ENCODE peak calls at places on chromosomes 3 and 15, in four cellular contexts. One of them, this sample, is unnamed. For H3K4me1, the result is how much of the 10 kb centered on the place peaks cover.

GRCh38 chr3:129439817-129440647 is at the start of the genes IFT122 and MBD4:
- DNase-seq in neural progenitor cell: peak
- DNase-seq in CD8-positive, alpha-beta memory T cell: peak
- DNase-seq in mesendoderm: peak
- DNase-seq in this sample: peak

GRCh38 chr3:37310666-37311050 is 136.3 kb upstream of the LRRFIP2 start:
- DNase-seq in CD8-positive, alpha-beta memory T cell: no peak
- DNase-seq in mesendoderm: no peak
- DNase-seq in neural progenitor cell: no peak
- DNase-seq in this sample: no peak

GRCh38 chr3:64575211-64575844 is 112.5 kb downstream of the ADAMTS9 start:
- DNase-seq in CD8-positive, alpha-beta memory T cell: no peak
- DNase-seq in mesendoderm: peak
- DNase-seq in neural progenitor cell: peak
- DNase-seq in this sample: peak

GRCh38 chr3:15989419-15989818 is 185.1 kb upstream of the GALNT15 start:
- DNase-seq in neural progenitor cell: no peak
- DNase-seq in CD8-positive, alpha-beta memory T cell: no peak
- DNase-seq in mesendoderm: no peak
- DNase-seq in this sample: peak

GRCh38 chr3:58835075-58835474 is 168.5 kb upstream of the FAM3D start:
- DNase-seq in mesendoderm: no peak
- DNase-seq in neural progenitor cell: no peak
- DNase-seq in CD8-positive, alpha-beta memory T cell: no peak
- DNase-seq in this sample: no peak

GRCh38 chr3:181025204-181025603 is 35.7 kb upstream of the DNAJC19 start:
- DNase-seq in mesendoderm: no peak
- DNase-seq in neural progenitor cell: no peak
- DNase-seq in CD8-positive, alpha-beta memory T cell: no peak
- DNase-seq in this sample: no peak

GRCh38 chr3:86949850-86950249 is 41.1 kb downstream of the VGLL3 start:
- DNase-seq in CD8-positive, alpha-beta memory T cell: no peak
- DNase-seq in mesendoderm: no peak
- DNase-seq in neural progenitor cell: no peak
- DNase-seq in this sample: no peak

GRCh38 chr3:143307613-143308183 is 188.1 kb downstream of the CHST2 start:
- DNase-seq in mesendoderm: peak
- DNase-seq in CD8-positive, alpha-beta memory T cell: no peak
- DNase-seq in neural progenitor cell: no peak
- DNase-seq in this sample: peak

GRCh38 chr3:129023909-129024308 is 22.8 kb downstream of the EFCC1 start:
- DNase-seq in mesendoderm: no peak
- DNase-seq in CD8-positive, alpha-beta memory T cell: no peak
- DNase-seq in neural progenitor cell: no peak
- DNase-seq in this sample: no peak

GRCh38 chr3:155352900-155353490 is 59.5 kb upstream of the STRIT1 start:
- DNase-seq in CD8-positive, alpha-beta memory T cell: no peak
- DNase-seq in neural progenitor cell: peak
- DNase-seq in mesendoderm: peak
- DNase-seq in this sample: no peak

GRCh38 chr15:69609176-69609575 is 156.6 kb downstream of the RPLP1 start:
- DNase-seq in mesendoderm: no peak
- DNase-seq in CD8-positive, alpha-beta memory T cell: no peak
- DNase-seq in neural progenitor cell: no peak
- DNase-seq in this sample: peak

GRCh38 chr3:126546549-126547239 is 12.0 kb downstream of the C3orf22 start:
- DNase-seq in CD8-positive, alpha-beta memory T cell: no peak
- DNase-seq in neural progenitor cell: no peak
- DNase-seq in mesendoderm: no peak
- DNase-seq in this sample: no peak

GRCh38 chr15:33022629-33023028 is 171.9 kb downstream of the FMN1 start:
- DNase-seq in neural progenitor cell: peak
- DNase-seq in mesendoderm: peak
- DNase-seq in CD8-positive, alpha-beta memory T cell: no peak
- DNase-seq in this sample: no peak

GRCh38 chr15:78072080-78072892 is 5.2 kb downstream of the TBC1D2B start:
- DNase-seq in mesendoderm: no peak
- DNase-seq in neural progenitor cell: no peak
- DNase-seq in CD8-positive, alpha-beta memory T cell: no peak
- DNase-seq in this sample: no peak

GRCh38 chr3:187101184-187102072 is 37.9 kb downstream of the RPL39L start:
- DNase-seq in neural progenitor cell: no peak
- DNase-seq in mesendoderm: peak
- DNase-seq in CD8-positive, alpha-beta memory T cell: peak
- DNase-seq in this sample: no peak

GRCh38 chr3:47583320-47584075 is 4.8 kb upstream of the CSPG5 start:
- DNase-seq in neural progenitor cell: no peak
- DNase-seq in CD8-positive, alpha-beta memory T cell: no peak
- DNase-seq in mesendoderm: no peak
- DNase-seq in this sample: no peak

GRCh38 chr3:11300970-11301369 is 28.8 kb downstream of the ATG7 start:
- DNase-seq in CD8-positive, alpha-beta memory T cell: no peak
- DNase-seq in mesendoderm: no peak
- DNase-seq in neural progenitor cell: no peak
- DNase-seq in this sample: no peak

GRCh38 chr15:93270937-93271472 is 182.0 kb upstream of the RGMA start:
- DNase-seq in CD8-positive, alpha-beta memory T cell: no peak
- DNase-seq in neural progenitor cell: no peak
- DNase-seq in mesendoderm: no peak
- DNase-seq in this sample: no peak

GRCh38 chr15:86595741-86596140 is 516.1 kb downstream of the AGBL1 start:
- DNase-seq in neural progenitor cell: no peak
- DNase-seq in mesendoderm: no peak
- DNase-seq in CD8-positive, alpha-beta memory T cell: no peak
- DNase-seq in this sample: no peak

GRCh38 chr3:118772036-118773030 is 262.3 kb downstream of the IGSF11 start:
- DNase-seq in CD8-positive, alpha-beta memory T cell: no peak
- DNase-seq in mesendoderm: peak
- DNase-seq in neural progenitor cell: peak
- DNase-seq in this sample: peak

GRCh38 chr15:73030280-73030679 is 22.0 kb upstream of the NEO1 start:
- DNase-seq in CD8-positive, alpha-beta memory T cell: no peak
- DNase-seq in neural progenitor cell: no peak
- DNase-seq in mesendoderm: no peak
- DNase-seq in this sample: no peak

GRCh38 chr3:105686324-105686897 is 182.4 kb downstream of the CBLB start:
- DNase-seq in CD8-positive, alpha-beta memory T cell: peak
- DNase-seq in mesendoderm: no peak
- DNase-seq in neural progenitor cell: peak
- DNase-seq in this sample: no peak

GRCh38 chr3:194381460-194381875 is 11.9 kb upstream of the LRRC15 start:
- DNase-seq in neural progenitor cell: no peak
- DNase-seq in CD8-positive, alpha-beta memory T cell: no peak
- DNase-seq in mesendoderm: no peak
- DNase-seq in this sample: no peak

GRCh38 chr15:48336940-48337339 is 5.7 kb downstream of the DUT start:
- DNase-seq in neural progenitor cell: peak
- DNase-seq in mesendoderm: peak
- DNase-seq in CD8-positive, alpha-beta memory T cell: peak
- DNase-seq in this sample: no peak

GRCh38 chr3:43031490-43032216 is 52.5 kb downstream of the GASK1A start:
- DNase-seq in mesendoderm: no peak
- DNase-seq in CD8-positive, alpha-beta memory T cell: no peak
- DNase-seq in neural progenitor cell: no peak
- DNase-seq in this sample: peak

GRCh38 chr3:10173095-10173925 is 8.6 kb downstream of the IRAK2 start:
- DNase-seq in mesendoderm: no peak
- DNase-seq in neural progenitor cell: no peak
- DNase-seq in CD8-positive, alpha-beta memory T cell: no peak
- DNase-seq in this sample: peak

GRCh38 chr15:48800811-48801460 is 9.9 kb downstream of the CEP152 start:
- DNase-seq in neural progenitor cell: no peak
- DNase-seq in CD8-positive, alpha-beta memory T cell: no peak
- DNase-seq in mesendoderm: no peak
- DNase-seq in this sample: peak

GRCh38 chr15:52069559-52069958 is 43.0 kb downstream of the BCL2L10 start:
- DNase-seq in CD8-positive, alpha-beta memory T cell: no peak
- DNase-seq in neural progenitor cell: no peak
- DNase-seq in mesendoderm: no peak
- DNase-seq in this sample: no peak

GRCh38 chr3:7305561-7305960 is 444.6 kb downstream of the GRM7 start:
- DNase-seq in CD8-positive, alpha-beta memory T cell: no peak
- DNase-seq in mesendoderm: peak
- DNase-seq in neural progenitor cell: no peak
- DNase-seq in this sample: no peak

GRCh38 chr3:42042747-42043115 is 48.4 kb upstream of the TRAK1 start:
- DNase-seq in CD8-positive, alpha-beta memory T cell: no peak
- DNase-seq in neural progenitor cell: no peak
- DNase-seq in mesendoderm: no peak
- DNase-seq in this sample: no peak

GRCh38 chr15:29936353-29937049 is 114.2 kb upstream of the TJP1 start:
- DNase-seq in CD8-positive, alpha-beta memory T cell: no peak
- DNase-seq in neural progenitor cell: no peak
- DNase-seq in mesendoderm: no peak
- DNase-seq in this sample: peak

GRCh38 chr3:173275740-173276139 is 121.8 kb upstream of the NLGN1 start:
- DNase-seq in mesendoderm: peak
- DNase-seq in neural progenitor cell: no peak
- DNase-seq in CD8-positive, alpha-beta memory T cell: no peak
- DNase-seq in this sample: no peak

GRCh38 chr15:50786468-50786867 is 21.0 kb upstream of the SPPL2A start:
- DNase-seq in CD8-positive, alpha-beta memory T cell: no peak
- DNase-seq in neural progenitor cell: no peak
- DNase-seq in mesendoderm: no peak
- DNase-seq in this sample: no peak

DNA sequence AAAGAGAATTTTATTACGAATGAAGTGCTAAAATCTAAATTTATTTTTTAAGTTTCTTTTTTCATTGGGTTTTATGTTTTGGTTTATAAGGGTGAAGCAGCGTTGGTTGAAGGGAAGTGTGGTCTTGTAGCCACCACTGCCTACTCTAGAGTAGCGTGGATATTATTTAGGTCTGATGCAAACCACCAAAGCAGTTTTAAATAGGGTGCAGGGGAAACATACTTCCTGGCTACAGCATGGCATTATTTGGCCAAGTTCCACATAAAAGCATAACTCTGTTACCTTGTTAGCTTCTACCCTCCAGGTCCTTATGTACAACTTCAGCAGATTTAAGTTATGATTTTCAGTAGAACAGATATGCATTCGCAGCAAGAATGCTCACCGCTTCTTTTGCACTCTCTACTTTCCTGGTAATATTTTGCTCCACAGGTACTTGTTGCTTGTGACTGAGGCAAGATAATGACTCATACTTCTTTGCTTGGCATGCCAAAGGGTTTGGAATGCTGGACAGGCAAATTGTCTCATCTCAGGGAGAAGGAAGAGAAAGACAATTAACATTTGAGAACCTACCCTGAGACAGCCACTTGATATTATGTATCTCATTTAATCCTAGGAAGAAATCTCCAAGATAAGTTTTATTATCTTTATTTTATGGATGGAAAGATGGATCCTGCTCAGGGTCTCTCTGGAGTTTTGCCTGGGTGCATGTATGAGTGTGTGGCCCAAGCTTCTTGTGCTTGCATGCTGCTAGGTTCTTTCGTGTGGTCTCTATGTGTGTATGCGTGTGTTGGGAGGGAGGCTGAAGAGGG is 5.4 kb downstream of the TGFBR2 start:
- DNase-seq in mesendoderm: peak
- DNase-seq in CD8-positive, alpha-beta memory T cell: peak
- DNase-seq in neural progenitor cell: no peak
- DNase-seq in this sample: peak
- H3K4me1 ChIP-seq in mesendoderm: under half
- H3K4me1 ChIP-seq in CD8-positive, alpha-beta memory T cell: half or more
- H3K4me1 ChIP-seq in neural progenitor cell: under half
- H3K4me1 ChIP-seq in this sample: under half

GRCh38 chr3:29758108-29759020 is 477.5 kb downstream of the RBMS3 start:
- DNase-seq in mesendoderm: no peak
- DNase-seq in CD8-positive, alpha-beta memory T cell: no peak
- DNase-seq in neural progenitor cell: no peak
- DNase-seq in this sample: no peak
- H3K4me1 ChIP-seq in mesendoderm: under half
- H3K4me1 ChIP-seq in CD8-positive, alpha-beta memory T cell: under half
- H3K4me1 ChIP-seq in neural progenitor cell: under half
- H3K4me1 ChIP-seq in this sample: under half

DNA sequence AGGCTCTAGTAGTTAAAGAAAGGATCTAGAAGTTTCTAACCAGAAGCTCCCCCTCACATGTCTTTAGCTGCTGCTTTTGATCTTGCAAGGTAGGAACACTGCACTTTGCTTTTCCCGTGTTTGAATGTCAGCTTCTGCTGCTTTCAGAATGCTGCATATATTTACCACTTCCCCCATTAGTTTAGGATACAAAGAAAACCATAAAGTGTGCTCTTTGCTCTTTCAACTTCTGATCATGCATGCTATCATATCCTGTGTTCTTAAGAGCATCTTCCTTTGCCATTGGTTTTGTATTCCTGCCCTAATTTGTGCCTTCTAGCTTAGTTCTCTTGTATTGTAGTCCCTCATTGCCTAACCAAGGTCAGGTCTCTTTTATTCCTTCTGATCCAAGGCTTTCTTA is 43.3 kb downstream of the ZNF609 start:
- DNase-seq in CD8-positive, alpha-beta memory T cell: no peak
- DNase-seq in neural progenitor cell: no peak
- DNase-seq in mesendoderm: no peak
- DNase-seq in this sample: no peak
- H3K4me1 ChIP-seq in CD8-positive, alpha-beta memory T cell: half or more
- H3K4me1 ChIP-seq in neural progenitor cell: under half
- H3K4me1 ChIP-seq in mesendoderm: under half
- H3K4me1 ChIP-seq in this sample: under half

DNA sequence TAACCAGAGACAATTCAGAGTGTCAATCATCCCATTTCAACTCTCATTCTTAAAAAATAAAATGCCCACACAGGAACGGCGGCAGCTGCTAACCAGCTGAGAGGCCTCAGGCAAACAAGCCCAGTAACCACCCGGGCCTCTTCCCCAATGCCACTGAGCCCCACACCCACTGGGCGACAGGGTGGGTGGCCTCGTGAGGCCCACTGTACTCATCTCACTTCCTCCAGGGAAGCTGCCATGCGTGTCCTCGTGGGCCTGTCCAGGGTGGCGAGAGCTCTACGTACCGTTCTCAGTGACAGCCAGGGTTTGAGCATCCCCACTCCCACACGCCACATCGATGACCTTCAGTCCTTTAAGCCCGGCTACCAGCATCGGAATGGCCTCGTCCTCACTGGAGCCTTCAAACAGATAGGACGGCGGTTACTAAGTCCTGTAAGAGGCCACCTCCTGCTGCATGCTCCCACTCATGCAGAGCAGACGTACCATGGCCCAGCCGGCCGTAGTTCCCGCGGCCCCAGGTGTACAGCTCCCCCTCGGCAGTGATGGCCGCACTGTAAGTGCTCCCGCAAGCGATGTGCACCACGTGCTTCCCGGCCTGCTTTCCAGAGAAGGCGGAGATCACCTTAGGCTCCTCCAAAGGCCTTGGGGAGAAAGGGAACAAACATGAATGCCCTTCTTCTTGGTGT is 56.5 kb downstream of the HERC2 start:
- DNase-seq in neural progenitor cell: no peak
- DNase-seq in mesendoderm: no peak
- DNase-seq in CD8-positive, alpha-beta memory T cell: no peak
- DNase-seq in this sample: no peak
- H3K4me1 ChIP-seq in neural progenitor cell: under half
- H3K4me1 ChIP-seq in mesendoderm: under half
- H3K4me1 ChIP-seq in CD8-positive, alpha-beta memory T cell: under half
- H3K4me1 ChIP-seq in this sample: under half

GRCh38 chr3:139096670-139097069 is 52.0 kb upstream of the PRR23C start:
- DNase-seq in neural progenitor cell: no peak
- DNase-seq in CD8-positive, alpha-beta memory T cell: no peak
- DNase-seq in mesendoderm: no peak
- DNase-seq in this sample: no peak
- H3K4me1 ChIP-seq in neural progenitor cell: under half
- H3K4me1 ChIP-seq in CD8-positive, alpha-beta memory T cell: under half
- H3K4me1 ChIP-seq in mesendoderm: under half
- H3K4me1 ChIP-seq in this sample: under half

This sample was measured in trophoblast cell.